ENCODE peak calls at places on chromosomes 4 and X, in nine cellular contexts. L, Y, G, N, V, I, K, Q and A are unnamed samples.

GRCh38 chrX:22078117-22078516 is 46.0 kb downstream of the PHEX start:
- DNase-seq in G (no peak), Q (no peak), V (no peak), I (no peak), N (no peak), K (no peak), L (no peak), Y (no peak), A (no peak)

GRCh38 chr4:182015893-182016292 is 227.3 kb upstream of the TENM3 start:
- DNase-seq in G (no peak), V (no peak), L (no peak), K (peak), Q (no peak), N (no peak), I (no peak), Y (no peak), A (no peak)

GRCh38 chr4:3471098-3471760 is 8.1 kb downstream of the DOK7 start:
- DNase-seq in Y (no peak), V (peak), G (no peak), Q (no peak), L (no peak), K (no peak), N (no peak), I (no peak), A (no peak)

GRCh38 chr4:8553216-8553615 is 27.0 kb upstream of the GPR78 start:
- DNase-seq in K (no peak), N (no peak), Q (no peak), V (peak), L (no peak), I (no peak), Y (peak), G (no peak), A (no peak)

GRCh38 chr4:46933686-46934085 is 24.6 kb upstream of the COX7B2 start:
- DNase-seq in V (no peak), Y (no peak), L (no peak), N (no peak), I (no peak), G (no peak), Q (no peak), K (no peak), A (no peak)

GRCh38 chr4:57037982-57038604 is 59.4 kb downstream of the POLR2B start:
- DNase-seq in N (no peak), G (peak), I (peak), Q (peak), V (peak), Y (peak), K (peak), L (peak), A (peak)

GRCh38 chr4:114921191-114921590 is 192.2 kb downstream of the NDST4 start:
- DNase-seq in K (no peak), Q (no peak), L (no peak), V (no peak), G (no peak), Y (no peak), N (no peak), I (no peak), A (no peak)

GRCh38 chr4:66465111-66465510 is 794.8 kb upstream of the EPHA5 start:
- DNase-seq in N (no peak), G (no peak), Q (no peak), I (no peak), L (peak), K (no peak), Y (no peak), V (no peak), A (no peak)

GRCh38 chrX:51614353-51614752 is 4.4 kb downstream of the CENPVL3 start:
- DNase-seq in Q (peak), N (peak), K (peak), G (no peak), V (peak), Y (peak), I (no peak), L (peak), A (no peak)

GRCh38 chr4:23333946-23334878 is 555.6 kb downstream of the PPARGC1A start:
- DNase-seq in I (peak), K (peak), Q (no peak), Y (peak), G (peak), L (peak), N (peak), V (peak), A (peak)

GRCh38 chrX:39721570-39722279 is 376.0 kb downstream of the BCOR start:
- DNase-seq in N (no peak), L (peak), Q (no peak), K (peak), I (no peak), Y (no peak), V (no peak), G (no peak), A (no peak)

GRCh38 chrX:15769300-15769954 is 20.9 kb upstream of the ZRSR2 start:
- DNase-seq in L (peak), K (no peak), Q (no peak), G (no peak), I (no peak), Y (no peak), N (no peak), V (peak), A (no peak)

GRCh38 chr4:168771251-168771650 is 238.8 kb downstream of the CBR4 start:
- DNase-seq in N (no peak), V (no peak), G (no peak), Y (no peak), K (no peak), I (no peak), L (no peak), Q (no peak), A (no peak)

GRCh38 chr4:93791570-93792195 is 36.9 kb upstream of the ATOH1 start:
- DNase-seq in G (peak), I (peak), N (no peak), L (peak), K (peak), V (peak), Y (peak), Q (peak), A (peak)

GRCh38 chrX:24619647-24620046 is 27.5 kb downstream of the PCYT1B start:
- DNase-seq in Q (no peak), V (no peak), I (peak), G (no peak), N (no peak), Y (peak), K (peak), L (peak), A (peak)

GRCh38 chr4:147513051-147513450 is 32.2 kb downstream of the EDNRA start:
- DNase-seq in N (no peak), L (no peak), V (no peak), Y (no peak), Q (no peak), G (no peak), K (no peak), I (no peak), A (no peak)

GRCh38 chr4:8108991-8109390 is 49.6 kb downstream of the ABLIM2 start:
- DNase-seq in G (no peak), K (no peak), I (no peak), N (no peak), L (no peak), Y (peak), V (peak), Q (no peak), A (no peak)

GRCh38 chr4:98341309-98341708 is 80.1 kb downstream of the RAP1GDS1 start:
- DNase-seq in Q (no peak), L (peak), Y (no peak), K (peak), N (no peak), V (no peak), G (no peak), I (no peak), A (no peak)

GRCh38 chrX:82627568-82627967 is 880.5 kb upstream of the POU3F4 start:
- DNase-seq in N (no peak), I (no peak), G (no peak), K (no peak), Q (no peak), V (no peak), L (no peak), Y (no peak), A (no peak)

GRCh38 chr4:102612195-102612594 is 111.0 kb downstream of the NFKB1 start:
- DNase-seq in G (no peak), K (no peak), Q (no peak), N (no peak), I (no peak), L (no peak), V (no peak), Y (no peak), A (no peak)

GRCh38 chr4:78244691-78245485 is 187.8 kb downstream of the FRAS1 start:
- DNase-seq in V (no peak), G (no peak), K (peak), N (no peak), Y (no peak), I (no peak), L (no peak), Q (no peak), A (no peak)

GRCh38 chr4:1715002-1715761 is 3.1 kb upstream of the SLBP start:
- DNase-seq in G (no peak), K (peak), V (peak), N (no peak), Q (no peak), L (no peak), Y (no peak), I (no peak), A (no peak)

GRCh38 chrX:19670854-19671620 is 155.7 kb upstream of the MAP3K15 start:
- DNase-seq in N (peak), Q (no peak), I (no peak), L (peak), V (peak), K (peak), G (peak), Y (no peak), A (peak)

GRCh38 chr4:64882311-64883086 is 473.2 kb upstream of the TECRL start:
- DNase-seq in L (no peak), I (no peak), Q (no peak), G (no peak), V (no peak), Y (no peak), K (no peak), N (no peak), A (no peak)

GRCh38 chr4:2064276-2064991 is 5.3 kb downstream of the NAT8L start:
- DNase-seq in K (no peak), Y (no peak), G (peak), I (no peak), N (no peak), V (peak), L (no peak), Q (no peak), A (no peak)

GRCh38 chrX:113954297-113954696 is 629.6 kb upstream of the HTR2C start:
- DNase-seq in Q (no peak), G (no peak), K (no peak), I (no peak), N (no peak), V (no peak), L (no peak), Y (no peak), A (no peak)

GRCh38 chr4:90145331-90145730 is 18.1 kb downstream of the CCSER1 start:
- DNase-seq in Q (no peak), K (no peak), N (no peak), L (no peak), Y (no peak), G (no peak), V (no peak), I (no peak), A (no peak)

GRCh38 chr4:29046166-29046565 is 1674.0 kb upstream of the PCDH7 start:
- DNase-seq in Q (no peak), K (peak), I (no peak), N (no peak), G (no peak), L (peak), V (no peak), Y (no peak), A (no peak)

GRCh38 chr4:168613869-168614268 is 117.0 kb downstream of the PALLD start:
- DNase-seq in K (no peak), L (no peak), N (no peak), G (no peak), Y (no peak), V (no peak), I (no peak), Q (no peak), A (no peak)

GRCh38 chr4:22170353-22170752 is 221.8 kb upstream of the KCNIP4 start:
- DNase-seq in V (no peak), Q (no peak), I (peak), K (peak), G (no peak), N (no peak), Y (no peak), L (peak), A (no peak)

GRCh38 chr4:336893-337142 is 796 bp upstream of the ZNF141 start:
- DNase-seq in K (no peak), L (no peak), Q (no peak), V (no peak), Y (no peak), I (no peak), G (peak), N (no peak), A (no peak)